ENCODE peak calls at places on chromosomes 13 and 19, in six cellular contexts. C is H9, E is IMR-90, Y is neuronal stem cell, R is mesenchymal stem cell, D is trophoblast cell. O is an unnamed sample.
A peak's percentile ranks its signal among the peaks of the same experiment; 100 is the strongest.

GRCh38 chr13:112614835-112615234 is 26.9 kb upstream of the TUBGCP3 start:
- DNase-seq in Y (no peak), E (no peak), C (no peak), R (no peak), D (no peak), O (no peak)

GRCh38 chr13:69291292-69291906 is 816.2 kb upstream of the ATXN8OS start:
- DNase-seq in Y (no peak), C (no peak), E (no peak), R (no peak), D (no peak), O (no peak)

GRCh38 chr19:33064117-33064777 is 441 bp downstream of the RHPN2 start:
- DNase-seq in C (peak; percentile 75), R (peak; percentile 42), Y (peak; percentile 17), D (no peak), E (no peak), O (peak; percentile 79)

GRCh38 chr19:48571378-48572162 is 19.6 kb downstream of the SULT2B1 start:
- DNase-seq in R (no peak), E (no peak), C (no peak), D (no peak), Y (no peak), O (no peak)

GRCh38 chr19:18464646-18465045 is 26.7 kb upstream of the ISYNA1 start:
- DNase-seq in C (no peak), R (peak; percentile 95), Y (no peak), D (no peak), E (peak; percentile 97), O (no peak)

GRCh38 chr19:51407631-51408131 is 9.8 kb downstream of the SIGLEC10 start:
- DNase-seq in R (peak; percentile 21), E (peak; percentile 17), Y (no peak), C (peak; percentile 74), D (no peak), O (no peak)

GRCh38 chr19:7632340-7633203 is 947 bp downstream of the PCP2 start:
- DNase-seq in C (no peak), Y (no peak), D (no peak), R (no peak), E (no peak), O (no peak)

GRCh38 chr19:7869910-7870511 is 4.2 kb downstream of the PRR36 start:
- DNase-seq in Y (peak; percentile 81), R (peak; percentile 63), D (peak; percentile 41), C (peak; percentile 97), E (peak; percentile 8), O (peak; percentile 84)

GRCh38 chr19:47240996-47241918 is 10.3 kb upstream of the BBC3 start:
- DNase-seq in R (peak; percentile 87), E (peak; percentile 79), Y (no peak), C (peak; percentile 95), D (peak; percentile 84), O (peak; percentile 86)

GRCh38 chr19:38842439-38843174 is 7.2 kb downstream of the HNRNPL start:
- DNase-seq in C (no peak), Y (no peak), R (no peak), D (no peak), E (no peak), O (no peak)

GRCh38 chr13:42214445-42214844 is 57.5 kb upstream of the AKAP11 start:
- DNase-seq in D (no peak), Y (no peak), R (no peak), E (no peak), C (no peak), O (no peak)

GRCh38 chr19:16062789-16063188 is 13.5 kb upstream of the TPM4 start:
- DNase-seq in R (peak; percentile 59), C (peak; percentile 75), D (peak; percentile 53), Y (no peak), E (no peak), O (no peak)

GRCh38 chr19:3606174-3606689 is 443 bp downstream of the TBXA2R start:
- DNase-seq in C (peak; percentile 64), Y (no peak), D (no peak), R (no peak), E (no peak), O (peak; percentile 62)

GRCh38 chr19:14333101-14333871 is 48.0 kb upstream of the ADGRE5 start:
- DNase-seq in C (peak; percentile 60), D (peak; percentile 30), R (no peak), E (no peak), Y (no peak), O (no peak)

GRCh38 chr19:16623576-16623975 is 4.4 kb downstream of the MED26 start:
- DNase-seq in R (no peak), E (no peak), C (no peak), D (no peak), Y (no peak), O (no peak)

GRCh38 chr19:13023666-13024065 is 28.4 kb downstream of the NFIX start:
- DNase-seq in C (no peak), Y (no peak), E (no peak), R (no peak), D (no peak), O (no peak)

GRCh38 chr19:6076675-6077463 is 33.4 kb downstream of the RFX2 start:
- DNase-seq in Y (no peak), D (peak; percentile 49), E (peak; percentile 91), R (peak; percentile 83), C (no peak), O (no peak)

GRCh38 chr13:73228546-73228945 is 169.7 kb downstream of the KLF5 start:
- DNase-seq in Y (no peak), E (peak; percentile 28), C (no peak), D (no peak), R (peak; percentile 23), O (no peak)

GRCh38 chr13:51261610-51262249 is 39.5 kb downstream of the FAM124A start:
- DNase-seq in C (no peak), R (no peak), D (no peak), E (no peak), Y (no peak), O (peak; percentile 43)

GRCh38 chr19:4553092-4553695 is 6.3 kb downstream of the SEMA6B start:
- DNase-seq in C (no peak), R (no peak), E (no peak), Y (no peak), D (no peak), O (no peak)

GRCh38 chr19:44943801-44944249 is 1.8 kb downstream of the APOC4 start:
- DNase-seq in C (no peak), Y (no peak), D (peak; percentile 52), E (no peak), R (no peak), O (no peak)

GRCh38 chr19:47089767-47090350 is 23.7 kb downstream of the ZC3H4 start:
- DNase-seq in R (no peak), C (no peak), D (no peak), Y (no peak), E (no peak), O (no peak)

GRCh38 chr19:12137541-12137940 is 2.6 kb downstream of the ZNF20 start:
- DNase-seq in C (peak; percentile 33), E (no peak), D (peak; percentile 7), Y (no peak), R (no peak), O (no peak)

GRCh38 chr13:111337741-111338140 is 17.3 kb downstream of the TEX29 start:
- DNase-seq in C (peak; percentile 9), R (no peak), D (no peak), E (peak; percentile 19), Y (no peak), O (no peak)

GRCh38 chr13:98295371-98295770 is 118.3 kb upstream of the RNF113B start:
- DNase-seq in R (peak; percentile 69), C (no peak), D (no peak), Y (no peak), E (peak; percentile 66), O (no peak)

GRCh38 chr13:46104868-46105267 is at the start of gene CPB2:
- DNase-seq in C (no peak), D (no peak), E (no peak), Y (no peak), R (no peak), O (no peak)

GRCh38 chr13:46103037-46103436 is 1.8 kb downstream of the CPB2 start:
- DNase-seq in Y (no peak), E (no peak), C (no peak), D (no peak), R (no peak), O (no peak)

GRCh38 chr13:46101002-46101401 is 3.8 kb downstream of the CPB2 start:
- DNase-seq in E (no peak), R (no peak), C (no peak), Y (no peak), D (no peak), O (no peak)

GRCh38 chr13:46100191-46100877 is 4.5 kb downstream of the CPB2 start:
- DNase-seq in C (no peak), Y (no peak), D (no peak), R (peak; percentile 28), E (no peak), O (no peak)

GRCh38 chr13:46101488-46102289 is 3.1 kb downstream of the CPB2 start:
- DNase-seq in C (no peak), E (no peak), R (no peak), Y (no peak), D (no peak), O (no peak)
- H4K91ac ChIP-seq in C (no peak overlapping the region), E (no peak overlapping the region), R (no peak overlapping the region), Y (no peak overlapping the region), D (no peak overlapping the region), O (no peak overlapping the region)

GRCh38 chr13:27929868-27930267 is 10.1 kb downstream of the PDX1 start:
- DNase-seq in E (no peak), Y (no peak), D (no peak), R (no peak), C (no peak), O (no peak)
- H4K91ac ChIP-seq in E (no peak overlapping the region), Y (no peak overlapping the region), D (no peak overlapping the region), R (no peak overlapping the region), C (no peak overlapping the region), O (no peak overlapping the region)

GRCh38 chr13:27079421-27079958 is 92.1 kb downstream of the USP12 start:
- DNase-seq in E (peak; percentile 67), C (peak; percentile 60), D (peak; percentile 84), R (peak; percentile 89), Y (no peak), O (no peak)

GRCh38 chr13:27080018-27080948 is 91.3 kb downstream of the USP12 start:
- DNase-seq in R (peak; percentile 16), C (no peak), E (no peak), D (peak; percentile 3), Y (no peak), O (no peak)

GRCh38 chr13:27083183-27083582 is 88.4 kb downstream of the USP12 start:
- DNase-seq in E (no peak), C (no peak), Y (no peak), R (no peak), D (no peak), O (no peak)

GRCh38 chr13:27082325-27082724 is 89.3 kb downstream of the USP12 start:
- DNase-seq in E (no peak), C (no peak), R (no peak), D (no peak), Y (no peak), O (no peak)

DNA sequence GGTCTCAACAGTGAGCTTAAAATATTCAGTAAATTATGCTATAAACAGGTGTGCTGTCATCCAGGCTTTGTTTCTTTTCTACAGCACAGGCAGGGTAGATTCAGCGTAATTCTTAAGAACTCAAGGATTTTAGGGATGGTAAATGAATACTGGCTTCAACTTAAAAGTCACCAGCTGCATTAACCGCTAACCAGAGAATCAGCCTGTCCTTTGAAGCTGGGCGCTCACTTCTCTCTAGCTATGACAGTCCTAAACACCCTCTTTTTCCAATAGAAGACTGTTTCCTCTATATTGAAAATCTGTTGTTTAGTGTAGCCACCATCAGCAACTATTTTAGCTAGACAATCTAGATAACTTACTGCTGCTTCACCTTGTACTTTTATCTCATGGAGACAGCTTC is 89.7 kb downstream of the USP12 start:
- DNase-seq in R (no peak), C (no peak), E (no peak), D (no peak), Y (no peak), O (no peak)
- H4K91ac ChIP-seq in R (no peak overlapping the region), C (no peak overlapping the region), E (no peak overlapping the region), D (no peak overlapping the region), Y (no peak overlapping the region), O (no peak overlapping the region)

GRCh38 chr13:23849670-23850069 is 39.5 kb downstream of the MIPEP start:
- DNase-seq in C (no peak), Y (no peak), E (no peak), R (no peak), D (no peak), O (no peak)
- H4K91ac ChIP-seq in C (no peak overlapping the region), Y (no peak overlapping the region), E (no peak overlapping the region), R (no peak overlapping the region), D (no peak overlapping the region), O (no peak overlapping the region)

O was measured in H1.